ENCODE peak calls at places on chromosomes 11 and 22, in seven cellular contexts. T, C, V, U, I, M and N are unnamed samples.

GRCh38 chr22:47165998-47166397 is 403.5 kb downstream of the TBC1D22A start:
- DNase-seq in T (no peak), C (no peak), V (no peak), U (no peak), I (no peak), M (no peak), N (no peak)

GRCh38 chr11:11349870-11350325 is 3.2 kb downstream of the CSNK2A3 start:
- DNase-seq in T (no peak), C (no peak), V (no peak), U (no peak), I (no peak), M (no peak), N (no peak)

GRCh38 chr11:44611088-44611487 is 45.6 kb downstream of the CD82 start:
- DNase-seq in T (no peak), C (no peak), V (no peak), U (no peak), I (no peak), M (no peak), N (no peak)

GRCh38 chr11:112320668-112321067 is 60.0 kb upstream of the PLET1 start:
- DNase-seq in T (peak; percentile 32), C (no peak), V (no peak), U (peak; percentile 44), I (no peak), M (no peak), N (no peak)

GRCh38 chr22:16866167-16866566 is 41.0 kb upstream of the XKR3 start:
- DNase-seq in T (no peak), C (no peak), V (no peak), U (no peak), I (no peak), M (no peak), N (no peak)

GRCh38 chr11:117822031-117822521 is 2.5 kb downstream of the FXYD2 start:
- DNase-seq in T (no peak), C (no peak), V (no peak), U (peak; percentile 40), I (no peak), M (peak; percentile 80), N (peak; percentile 74)

GRCh38 chr11:124945826-124946225 is 8.2 kb upstream of the CCDC15 start:
- DNase-seq in T (no peak), C (no peak), V (no peak), U (no peak), I (no peak), M (no peak), N (no peak)

GRCh38 chr22:35217541-35217940 is 39.8 kb upstream of the HMGXB4 start:
- DNase-seq in T (no peak), C (no peak), V (no peak), U (no peak), I (no peak), M (no peak), N (no peak)

GRCh38 chr11:15969701-15970329 is 386.5 kb downstream of the SOX6 start:
- DNase-seq in T (no peak), C (no peak), V (no peak), U (no peak), I (peak; percentile 35), M (no peak), N (no peak)

DNA sequence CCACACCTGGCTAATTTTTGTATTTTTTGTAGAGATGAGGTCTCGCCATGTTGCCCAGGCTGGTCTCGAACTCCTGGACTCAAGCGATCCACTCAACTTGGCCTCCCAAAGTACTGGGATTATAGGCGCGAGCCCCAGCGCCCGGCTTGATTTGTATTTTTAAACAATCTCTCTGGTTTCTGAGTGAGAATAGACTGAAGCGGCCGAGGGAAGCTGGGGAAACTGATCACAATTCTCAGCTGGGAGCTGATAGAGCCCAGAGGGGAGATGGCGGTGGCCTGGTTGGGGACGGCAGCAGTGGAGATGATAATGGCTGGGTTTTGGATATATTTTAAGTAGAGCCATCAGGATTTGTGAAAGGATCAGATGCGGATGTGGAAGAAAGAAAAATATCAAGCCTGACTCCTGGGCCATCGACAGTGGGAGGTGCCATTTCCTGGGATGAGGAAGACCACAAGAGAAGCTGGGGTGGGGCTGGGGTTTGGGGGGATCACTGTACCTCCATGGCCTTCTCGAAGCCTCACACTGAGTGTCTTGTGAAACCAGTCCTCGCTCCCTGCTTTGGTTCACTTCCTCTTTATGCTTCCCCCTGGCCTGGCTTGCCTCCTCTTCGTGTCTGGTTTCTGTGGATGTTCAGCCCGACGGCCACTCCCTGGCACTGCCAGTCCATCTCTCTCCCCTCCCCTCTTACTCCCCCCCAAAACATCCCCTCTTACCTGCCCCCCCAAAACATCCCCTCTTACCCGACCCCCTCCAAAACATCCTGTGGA is 51.9 kb downstream of the IGLL1 start:
- DNase-seq in T (no peak), C (no peak), V (no peak), U (no peak), I (no peak), M (no peak), N (no peak)
- TF ChIP-seq TAF1 in T (no peak), C (no peak), V (no peak), U (no peak), I (no peak), M (no peak), N (no peak)

GRCh38 chr11:96188625-96189006 is 154.4 kb downstream of the MAML2 start:
- DNase-seq in T (peak; percentile 14), C (no peak), V (no peak), U (peak; percentile 12), I (peak; percentile 75), M (no peak), N (no peak)
- TF ChIP-seq TAF1 in T (no peak), C (no peak), V (no peak), U (no peak), I (no peak), M (no peak), N (no peak)

GRCh38 chr11:20336056-20336455 is 27.5 kb upstream of the HTATIP2 start:
- DNase-seq in T (no peak), C (no peak), V (no peak), U (no peak), I (no peak), M (no peak), N (no peak)

GRCh38 chr11:20342347-20343279 is 20.9 kb upstream of the HTATIP2 start:
- DNase-seq in T (peak; percentile 61), C (no peak), V (no peak), U (peak; percentile 71), I (no peak), M (peak; percentile 72), N (no peak)

GRCh38 chr11:20337526-20338154 is 25.9 kb upstream of the HTATIP2 start:
- DNase-seq in T (peak; percentile 18), C (peak; percentile 2), V (peak; percentile 12), U (peak; percentile 46), I (no peak), M (peak; percentile 55), N (peak; percentile 74)
- TF ChIP-seq TAF1 in T (no peak), C (no peak), V (no peak), U (no peak), I (no peak), M (no peak), N (no peak)

GRCh38 chr11:131530411-131530810 is 160.0 kb downstream of the NTM start:
- DNase-seq in T (no peak), C (no peak), V (no peak), U (no peak), I (no peak), M (no peak), N (no peak)
- TF ChIP-seq TAF1 in T (no peak), C (no peak), V (no peak), U (no peak), I (no peak), M (no peak), N (no peak)

GRCh38 chr11:107042748-107043147 is 24.5 kb upstream of the GUCY1A2 start:
- DNase-seq in T (no peak), C (no peak), V (no peak), U (no peak), I (no peak), M (no peak), N (peak; percentile 5)
- TF ChIP-seq TAF1 in T (no peak), C (no peak), V (no peak), U (no peak), I (no peak), M (no peak), N (no peak)

GRCh38 chr11:30908272-30908671 is 322.1 kb upstream of the MPPED2 start:
- DNase-seq in T (no peak), C (no peak), V (no peak), U (no peak), I (no peak), M (no peak), N (no peak)

GRCh38 chr11:30914143-30914762 is 328.1 kb upstream of the MPPED2 start:
- DNase-seq in T (peak; percentile 16), C (peak; percentile 1), V (no peak), U (peak; percentile 14), I (no peak), M (peak; percentile 69), N (peak; percentile 62)

GRCh38 chr11:30911247-30911646 is 325.1 kb upstream of the MPPED2 start:
- DNase-seq in T (no peak), C (no peak), V (no peak), U (no peak), I (no peak), M (no peak), N (no peak)

GRCh38 chr11:30902929-30903328 is 316.8 kb upstream of the MPPED2 start:
- DNase-seq in T (no peak), C (no peak), V (no peak), U (no peak), I (no peak), M (no peak), N (no peak)

DNA sequence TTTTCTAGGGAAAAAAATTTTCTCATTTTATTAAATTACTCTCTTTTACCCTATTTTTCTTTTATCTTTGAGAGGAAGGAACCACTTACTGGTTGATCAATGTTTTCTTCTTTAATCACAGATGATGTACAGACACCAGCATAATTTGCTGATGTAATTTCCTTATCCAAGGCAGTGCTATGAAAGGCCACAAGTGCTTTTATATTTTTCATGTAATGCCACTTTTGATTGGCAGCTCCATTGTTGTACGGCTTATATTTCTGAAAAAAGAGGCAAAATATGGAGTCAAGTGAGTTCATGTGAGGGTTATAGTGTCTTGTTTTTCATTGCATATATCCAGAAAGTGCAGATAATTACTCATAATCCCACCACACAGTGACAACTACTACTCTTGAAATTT is 322.7 kb upstream of the MPPED2 start:
- DNase-seq in T (no peak), C (no peak), V (no peak), U (no peak), I (no peak), M (no peak), N (no peak)
- TF ChIP-seq TAF1 in T (no peak), C (no peak), V (no peak), U (no peak), I (no peak), M (no peak), N (no peak)

GRCh38 chr11:9941991-9942390 is 278.1 kb downstream of the SWAP70 start:
- DNase-seq in T (no peak), C (no peak), V (no peak), U (no peak), I (no peak), M (no peak), N (no peak)

DNA sequence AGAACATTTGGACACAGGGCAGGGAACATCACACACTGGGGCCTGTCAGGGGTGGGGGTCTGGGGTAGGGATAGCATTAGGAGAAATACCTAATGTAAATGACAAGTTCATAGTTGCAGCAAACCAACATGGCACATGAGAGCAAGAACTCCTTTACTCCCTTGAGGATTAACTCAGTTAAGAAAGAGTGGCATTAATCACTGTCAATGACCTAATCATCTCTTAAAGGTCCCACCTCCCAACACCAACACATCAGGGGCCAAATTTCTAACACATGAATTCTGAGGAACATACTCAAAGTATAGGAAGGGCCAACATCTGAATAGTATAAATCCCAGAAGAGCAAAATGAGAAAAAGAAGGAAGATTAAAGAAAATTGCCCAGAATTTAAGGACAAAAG is 272.9 kb downstream of the SWAP70 start:
- DNase-seq in T (no peak), C (no peak), V (no peak), U (no peak), I (no peak), M (no peak), N (no peak)
- TF ChIP-seq TAF1 in T (no peak), C (no peak), V (no peak), U (no peak), I (no peak), M (no peak), N (no peak)